ENCODE peak calls at places on chromosomes 3 and 15, in seven cellular contexts. C, A, R, Q, S, D and F are unnamed samples.

GRCh38 chr3:37964716-37965115 is 25.9 kb upstream of the VILL start:
- DNase-seq in C (no peak), A (no peak), R (no peak), Q (no peak), S (no peak), D (no peak), F (no peak)

GRCh38 chr3:38364721-38365400 is 18.3 kb downstream of the XYLB start:
- DNase-seq in C (no peak), A (no peak), R (no peak), Q (no peak), S (no peak), D (no peak), F (no peak)

GRCh38 chr15:37133619-37134018 is 33.3 kb upstream of the MEIS2 start:
- DNase-seq in C (peak; percentile 2), A (no peak), R (no peak), Q (no peak), S (no peak), D (no peak), F (no peak)

GRCh38 chr3:158777171-158777873 is 24.5 kb upstream of the MFSD1 start:
- DNase-seq in C (no peak), A (no peak), R (no peak), Q (no peak), S (no peak), D (no peak), F (no peak)

GRCh38 chr3:100482181-100482580 is 10.2 kb upstream of the TMEM45A start:
- DNase-seq in C (no peak), A (no peak), R (no peak), Q (no peak), S (no peak), D (no peak), F (no peak)

GRCh38 chr3:108430540-108430939 is 79.9 kb downstream of the MYH15 start:
- DNase-seq in C (no peak), A (no peak), R (no peak), Q (no peak), S (no peak), D (no peak), F (no peak)

GRCh38 chr15:90839187-90840071 is 29.0 kb upstream of the FURIN start:
- DNase-seq in C (peak; percentile 6), A (no peak), R (peak; percentile 90), Q (no peak), S (peak; percentile 75), D (no peak), F (no peak)

GRCh38 chr3:140438736-140439505 is 238.9 kb upstream of the TRIM42 start:
- DNase-seq in C (no peak), A (no peak), R (no peak), Q (no peak), S (no peak), D (no peak), F (no peak)

GRCh38 chr3:48478631-48479555 is 25.1 kb downstream of the SHISA5 start:
- DNase-seq in C (no peak), A (no peak), R (no peak), Q (no peak), S (no peak), D (peak; percentile 50), F (no peak)

GRCh38 chr3:169929830-169930519 is 18.6 kb downstream of the SAMD7 start:
- DNase-seq in C (no peak), A (no peak), R (no peak), Q (no peak), S (no peak), D (no peak), F (no peak)